ENCODE peak calls at places on chromosome 15, in eight cellular contexts. U, F, S, B, G, R, T and M are unnamed samples.

GRCh38 chr15:57595011-57595866 is 3.5 kb downstream of the MYZAP start:
- ATAC-seq in U (no peak), F (no peak), S (no peak), B (no peak), G (no peak), R (no peak), T (no peak), M (no peak)

GRCh38 chr15:40806672-40807027 is 239 bp upstream of the ZFYVE19 start:
- ATAC-seq in U (no peak), F (no peak), S (no peak), B (no peak), G (peak; percentile 3), R (no peak), T (no peak), M (no peak)

GRCh38 chr15:36498401-36498800 is 81.0 kb upstream of the CDIN1 start:
- ATAC-seq in U (no peak), F (no peak), S (no peak), B (no peak), G (no peak), R (no peak), T (no peak), M (no peak)

GRCh38 chr15:89937365-89938355 is 24.9 kb upstream of the ARPIN start:
- ATAC-seq in U (no peak), F (no peak), S (no peak), B (peak; percentile 6), G (no peak), R (no peak), T (no peak), M (no peak)

GRCh38 chr15:90264649-90265048 is 823 bp upstream of the NGRN start:
- ATAC-seq in U (no peak), F (peak; percentile 68), S (no peak), B (peak; percentile 29), G (peak; percentile 39), R (peak; percentile 2), T (no peak), M (no peak)

GRCh38 chr15:67040277-67040676 is 25.1 kb upstream of the SMAD3 start:
- ATAC-seq in U (no peak), F (no peak), S (no peak), B (no peak), G (no peak), R (no peak), T (no peak), M (no peak)

GRCh38 chr15:80500021-80500420 is 95.8 kb downstream of the ARNT2 start:
- ATAC-seq in U (no peak), F (no peak), S (no peak), B (no peak), G (no peak), R (no peak), T (no peak), M (no peak)

GRCh38 chr15:67823371-67824156 is 1.7 kb upstream of the SKOR1 start:
- ATAC-seq in U (peak; percentile 42), F (no peak), S (peak; percentile 52), B (no peak), G (peak; percentile 26), R (no peak), T (no peak), M (no peak)

GRCh38 chr15:64875641-64876223 is 34.0 kb downstream of the PLEKHO2 start:
- ATAC-seq in U (no peak), F (no peak), S (no peak), B (no peak), G (no peak), R (no peak), T (no peak), M (no peak)

GRCh38 chr15:64883097-64883581 is 28.6 kb upstream of the ANKDD1A start:
- ATAC-seq in U (no peak), F (no peak), S (no peak), B (no peak), G (peak; percentile 83), R (no peak), T (peak; percentile 78), M (peak; percentile 44)

GRCh38 chr15:64878708-64879107 is 33.0 kb upstream of the ANKDD1A start:
- ATAC-seq in U (no peak), F (no peak), S (no peak), B (no peak), G (no peak), R (no peak), T (peak; percentile 43), M (peak; percentile 32)

GRCh38 chr15:64874131-64874530 is 32.4 kb downstream of the PLEKHO2 start:
- ATAC-seq in U (no peak), F (no peak), S (no peak), B (no peak), G (no peak), R (peak; percentile 7), T (no peak), M (no peak)

DNA sequence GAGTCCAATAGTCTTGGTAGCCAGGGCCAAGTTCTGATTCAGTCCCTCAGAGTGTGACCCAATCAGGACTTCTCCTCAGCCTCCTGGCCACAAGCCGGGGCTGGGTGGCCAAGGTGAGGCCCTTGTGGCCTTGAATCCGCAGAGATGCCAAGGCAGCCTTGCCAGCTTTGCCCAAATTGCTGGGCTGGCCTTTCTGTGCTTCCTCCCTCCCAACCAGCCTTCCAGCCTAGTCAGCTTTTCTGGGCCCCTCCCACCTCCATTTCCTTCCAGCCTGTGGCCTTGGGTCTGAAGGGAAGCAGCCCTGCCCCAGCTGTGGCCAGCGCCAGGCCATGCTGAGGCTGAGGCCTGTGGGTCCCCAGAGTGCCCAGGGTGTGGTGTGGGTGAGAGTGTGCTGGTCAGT is 34.3 kb upstream of the ANKDD1A start:
- ATAC-seq in U (peak; percentile 52), F (no peak), S (peak; percentile 37), B (peak; percentile 60), G (no peak), R (peak; percentile 13), T (peak; percentile 81), M (peak; percentile 64)
- TF ChIP-seq POLR2AphosphoS5 in U (no peak), F (no peak), S (no peak), B (no peak), G (no peak), R (no peak), T (peak; percentile 53), M (peak; percentile 28)

DNA sequence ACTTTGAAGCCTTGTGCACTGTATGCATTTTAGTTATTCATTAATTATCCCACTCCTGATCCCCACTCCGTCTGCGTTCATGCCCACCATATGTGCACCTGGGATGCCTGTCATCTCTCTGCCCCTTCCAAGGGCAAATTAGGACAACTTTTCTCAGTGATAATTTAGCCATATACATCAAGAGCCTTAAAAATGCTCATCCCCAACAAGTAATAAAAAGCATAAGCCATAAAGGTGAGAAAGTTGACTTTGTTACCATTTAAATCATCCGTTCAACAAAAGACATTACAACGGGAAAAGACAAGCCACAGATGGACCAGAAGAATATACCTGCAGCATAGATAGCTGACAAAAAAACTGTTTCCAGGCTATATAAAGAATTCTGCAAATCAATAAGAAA is 131.4 kb upstream of the LINGO1 start:
- ATAC-seq in U (no peak), F (no peak), S (no peak), B (no peak), G (no peak), R (no peak), T (no peak), M (no peak)
- TF ChIP-seq POLR2AphosphoS5 in U (no peak), F (no peak), S (no peak), B (no peak), G (no peak), R (no peak), T (no peak), M (no peak)

GRCh38 chr15:84980196-84981053 is 1.2 kb upstream of the PDE8A start:
- ATAC-seq in U (peak; percentile 77), F (peak; percentile 77), S (peak; percentile 83), B (peak; percentile 72), G (peak; percentile 78), R (peak; percentile 68), T (peak; percentile 88), M (peak; percentile 79)

GRCh38 chr15:84982301-84982920 is 755 bp downstream of the PDE8A start:
- ATAC-seq in U (no peak), F (peak; percentile 2), S (no peak), B (no peak), G (peak; percentile 2), R (no peak), T (no peak), M (no peak)

GRCh38 chr15:84981054-84981710 is 474 bp upstream of the PDE8A start:
- ATAC-seq in U (peak; percentile 82), F (peak; percentile 72), S (peak; percentile 88), B (peak; percentile 81), G (peak; percentile 79), R (peak; percentile 62), T (peak; percentile 93), M (peak; percentile 93)

GRCh38 chr15:84983299-84983698 is 1.6 kb downstream of the PDE8A start:
- ATAC-seq in U (no peak), F (no peak), S (no peak), B (no peak), G (no peak), R (no peak), T (no peak), M (no peak)

GRCh38 chr15:84981711-84982300 is at the start of gene PDE8A:
- ATAC-seq in U (peak; percentile 1), F (peak; percentile 4), S (peak; percentile 42), B (peak; percentile 21), G (no peak), R (peak; percentile 1), T (peak; percentile 27), M (peak; percentile 8)
- TF ChIP-seq POLR2AphosphoS5 in U (no peak), F (no peak), S (no peak), B (no peak), G (no peak), R (no peak), T (no peak), M (no peak)

GRCh38 chr15:65828566-65828965 is 36.5 kb upstream of the DENND4A start:
- ATAC-seq in U (no peak), F (no peak), S (no peak), B (no peak), G (no peak), R (no peak), T (no peak), M (no peak)

GRCh38 chr15:65821070-65821469 is 29.0 kb upstream of the DENND4A start:
- ATAC-seq in U (no peak), F (no peak), S (no peak), B (no peak), G (peak; percentile 54), R (no peak), T (no peak), M (no peak)

GRCh38 chr15:65827065-65827464 is 35.0 kb upstream of the DENND4A start:
- ATAC-seq in U (no peak), F (no peak), S (no peak), B (no peak), G (no peak), R (peak; percentile 32), T (no peak), M (no peak)

GRCh38 chr15:65824031-65824743 is 32.1 kb upstream of the DENND4A start:
- ATAC-seq in U (peak; percentile 95), F (peak; percentile 99), S (peak; percentile 99), B (peak; percentile 98), G (peak; percentile 75), R (peak; percentile 98), T (peak; percentile 91), M (peak; percentile 85)

DNA sequence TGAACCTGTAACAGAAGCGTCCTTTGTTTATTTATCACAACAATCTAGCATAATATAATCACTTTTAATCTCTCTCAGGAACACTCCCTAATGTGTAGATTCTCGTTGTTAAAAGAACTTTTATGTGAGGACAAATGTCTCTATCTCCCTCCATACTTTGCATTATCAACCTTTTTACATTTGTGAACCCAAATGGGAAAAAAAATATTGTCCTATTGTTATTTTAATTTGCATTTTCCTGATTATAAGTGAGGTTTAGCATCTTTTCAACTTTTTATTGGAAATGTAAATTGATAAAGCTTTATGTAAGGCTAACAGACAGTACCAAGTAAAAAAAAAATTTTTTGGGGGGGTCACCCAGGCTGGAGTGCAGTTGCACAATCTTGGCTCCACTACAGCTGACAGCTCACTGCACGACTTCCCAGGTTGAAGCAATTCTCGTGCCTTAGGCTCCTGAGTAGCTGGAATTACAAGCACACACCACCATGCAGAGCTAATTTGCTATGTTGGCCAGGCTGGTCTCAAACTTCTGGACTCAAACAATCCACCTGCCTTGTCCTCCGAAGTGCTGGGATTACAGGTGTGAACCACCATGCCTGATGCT is 33.0 kb upstream of the DENND4A start:
- ATAC-seq in U (no peak), F (no peak), S (no peak), B (no peak), G (no peak), R (no peak), T (peak; percentile 68), M (peak; percentile 72)
- TF ChIP-seq POLR2AphosphoS5 in U (no peak), F (no peak), S (no peak), B (no peak), G (no peak), R (no peak), T (peak; percentile 27), M (peak; percentile 17)